ENCODE peak calls at places on chromosomes 5 and 9, in seven cellular contexts. One of them, this sample, is unnamed.

GRCh38 chr9:38008168-38009034 is 60.6 kb downstream of the SHB start:
- DNase-seq in vagina: no peak
- DNase-seq in A549: peak
- DNase-seq in OCI-LY7: peak
- DNase-seq in fibroblast of pulmonary artery: peak
- DNase-seq in epithelial cell of esophagus: peak
- DNase-seq in RWPE2: peak
- DNase-seq in this sample: peak

GRCh38 chr5:74303575-74303974 is 337.0 kb downstream of the ENC1 start:
- DNase-seq in vagina: no peak
- DNase-seq in A549: no peak
- DNase-seq in OCI-LY7: no peak
- DNase-seq in fibroblast of pulmonary artery: peak
- DNase-seq in epithelial cell of esophagus: no peak
- DNase-seq in RWPE2: no peak
- DNase-seq in this sample: no peak

GRCh38 chr9:137402752-137403151 is 20.2 kb downstream of the EXD3 start:
- DNase-seq in vagina: no peak
- DNase-seq in A549: no peak
- DNase-seq in OCI-LY7: no peak
- DNase-seq in fibroblast of pulmonary artery: no peak
- DNase-seq in epithelial cell of esophagus: no peak
- DNase-seq in RWPE2: no peak
- DNase-seq in this sample: no peak

GRCh38 chr9:115615821-115616665 is 498.1 kb upstream of the TNC start:
- DNase-seq in vagina: no peak
- DNase-seq in A549: peak
- DNase-seq in OCI-LY7: no peak
- DNase-seq in fibroblast of pulmonary artery: peak
- DNase-seq in epithelial cell of esophagus: peak
- DNase-seq in RWPE2: no peak
- DNase-seq in this sample: peak

GRCh38 chr5:169183581-169183980 is 117.4 kb downstream of the SLIT3 start:
- DNase-seq in vagina: no peak
- DNase-seq in A549: no peak
- DNase-seq in OCI-LY7: no peak
- DNase-seq in fibroblast of pulmonary artery: no peak
- DNase-seq in epithelial cell of esophagus: no peak
- DNase-seq in RWPE2: no peak
- DNase-seq in this sample: no peak

GRCh38 chr9:82104252-82104651 is 115.7 kb downstream of the SPATA31D1 start:
- DNase-seq in vagina: no peak
- DNase-seq in A549: no peak
- DNase-seq in OCI-LY7: no peak
- DNase-seq in fibroblast of pulmonary artery: no peak
- DNase-seq in epithelial cell of esophagus: no peak
- DNase-seq in RWPE2: no peak
- DNase-seq in this sample: no peak

GRCh38 chr9:81633952-81634421 is 55.4 kb downstream of the TLE1 start:
- DNase-seq in vagina: no peak
- DNase-seq in A549: peak
- DNase-seq in OCI-LY7: no peak
- DNase-seq in fibroblast of pulmonary artery: no peak
- DNase-seq in epithelial cell of esophagus: no peak
- DNase-seq in RWPE2: no peak
- DNase-seq in this sample: no peak

GRCh38 chr9:33329996-33330395 is 39.7 kb downstream of the NFX1 start:
- DNase-seq in vagina: no peak
- DNase-seq in A549: peak
- DNase-seq in OCI-LY7: no peak
- DNase-seq in fibroblast of pulmonary artery: peak
- DNase-seq in epithelial cell of esophagus: peak
- DNase-seq in RWPE2: no peak
- DNase-seq in this sample: peak

GRCh38 chr5:54088081-54088480 is 222.3 kb downstream of the ARL15 start:
- DNase-seq in vagina: no peak
- DNase-seq in A549: no peak
- DNase-seq in OCI-LY7: no peak
- DNase-seq in fibroblast of pulmonary artery: peak
- DNase-seq in epithelial cell of esophagus: no peak
- DNase-seq in RWPE2: no peak
- DNase-seq in this sample: no peak

GRCh38 chr9:31140316-31140715 is 1244.1 kb upstream of the ACO1 start:
- DNase-seq in vagina: no peak
- DNase-seq in A549: peak
- DNase-seq in OCI-LY7: peak
- DNase-seq in fibroblast of pulmonary artery: peak
- DNase-seq in epithelial cell of esophagus: peak
- DNase-seq in RWPE2: no peak
- DNase-seq in this sample: no peak

GRCh38 chr9:3827175-3827574 is 301.4 kb upstream of the RFX3 start:
- DNase-seq in vagina: no peak
- DNase-seq in A549: no peak
- DNase-seq in OCI-LY7: no peak
- DNase-seq in fibroblast of pulmonary artery: no peak
- DNase-seq in epithelial cell of esophagus: peak
- DNase-seq in RWPE2: peak
- DNase-seq in this sample: no peak

GRCh38 chr5:115551415-115551814 is 6.8 kb upstream of the FEM1C start:
- DNase-seq in vagina: no peak
- DNase-seq in A549: peak
- DNase-seq in OCI-LY7: no peak
- DNase-seq in fibroblast of pulmonary artery: peak
- DNase-seq in epithelial cell of esophagus: peak
- DNase-seq in RWPE2: no peak
- DNase-seq in this sample: peak

GRCh38 chr5:63555874-63556273 is 406.4 kb downstream of the HTR1A start:
- DNase-seq in vagina: no peak
- DNase-seq in A549: no peak
- DNase-seq in OCI-LY7: no peak
- DNase-seq in fibroblast of pulmonary artery: no peak
- DNase-seq in epithelial cell of esophagus: peak
- DNase-seq in RWPE2: no peak
- DNase-seq in this sample: no peak

GRCh38 chr9:127130661-127131538 is 8.5 kb upstream of the ANGPTL2 start:
- DNase-seq in vagina: no peak
- DNase-seq in A549: no peak
- DNase-seq in OCI-LY7: no peak
- DNase-seq in fibroblast of pulmonary artery: peak
- DNase-seq in epithelial cell of esophagus: peak
- DNase-seq in RWPE2: no peak
- DNase-seq in this sample: peak

GRCh38 chr9:94934816-94935328 is 208.4 kb downstream of the AOPEP start:
- DNase-seq in vagina: peak
- DNase-seq in A549: no peak
- DNase-seq in OCI-LY7: no peak
- DNase-seq in fibroblast of pulmonary artery: no peak
- DNase-seq in epithelial cell of esophagus: no peak
- DNase-seq in RWPE2: no peak
- DNase-seq in this sample: no peak

GRCh38 chr5:20050262-20050661 is 62.3 kb upstream of the CDH18 start:
- DNase-seq in vagina: no peak
- DNase-seq in A549: no peak
- DNase-seq in OCI-LY7: no peak
- DNase-seq in fibroblast of pulmonary artery: no peak
- DNase-seq in epithelial cell of esophagus: no peak
- DNase-seq in RWPE2: no peak
- DNase-seq in this sample: no peak

GRCh38 chr5:72129730-72130129 is 22.5 kb downstream of the MAP1B start:
- DNase-seq in vagina: no peak
- DNase-seq in A549: no peak
- DNase-seq in OCI-LY7: no peak
- DNase-seq in fibroblast of pulmonary artery: no peak
- DNase-seq in epithelial cell of esophagus: no peak
- DNase-seq in RWPE2: no peak
- DNase-seq in this sample: no peak

GRCh38 chr5:59616413-59616812 is 277.1 kb downstream of the PDE4D start:
- DNase-seq in vagina: no peak
- DNase-seq in A549: no peak
- DNase-seq in OCI-LY7: no peak
- DNase-seq in fibroblast of pulmonary artery: no peak
- DNase-seq in epithelial cell of esophagus: no peak
- DNase-seq in RWPE2: no peak
- DNase-seq in this sample: no peak

GRCh38 chr9:70081120-70081495 is 37.5 kb downstream of the MAMDC2 start:
- DNase-seq in vagina: no peak
- DNase-seq in A549: no peak
- DNase-seq in OCI-LY7: no peak
- DNase-seq in fibroblast of pulmonary artery: no peak
- DNase-seq in epithelial cell of esophagus: peak
- DNase-seq in RWPE2: no peak
- DNase-seq in this sample: peak

GRCh38 chr5:149799119-149799623 is 69.1 kb downstream of the PPARGC1B start:
- DNase-seq in vagina: no peak
- DNase-seq in A549: peak
- DNase-seq in OCI-LY7: no peak
- DNase-seq in fibroblast of pulmonary artery: peak
- DNase-seq in epithelial cell of esophagus: peak
- DNase-seq in RWPE2: no peak
- DNase-seq in this sample: peak

GRCh38 chr9:73154271-73154670 is 2.6 kb downstream of the ANXA1 start:
- DNase-seq in vagina: no peak
- DNase-seq in A549: no peak
- DNase-seq in OCI-LY7: no peak
- DNase-seq in fibroblast of pulmonary artery: no peak
- DNase-seq in epithelial cell of esophagus: no peak
- DNase-seq in RWPE2: no peak
- DNase-seq in this sample: no peak
- H3K4me3 ChIP-seq in vagina: peak
- H3K4me3 ChIP-seq in A549: peak
- H3K4me3 ChIP-seq in OCI-LY7: no peak
- H3K4me3 ChIP-seq in fibroblast of pulmonary artery: peak
- H3K4me3 ChIP-seq in epithelial cell of esophagus: peak
- H3K4me3 ChIP-seq in RWPE2: peak
- H3K4me3 ChIP-seq in this sample: peak

GRCh38 chr5:93621340-93621872 is 38.4 kb downstream of the NR2F1 start:
- DNase-seq in vagina: no peak
- DNase-seq in A549: peak
- DNase-seq in OCI-LY7: no peak
- DNase-seq in fibroblast of pulmonary artery: peak
- DNase-seq in epithelial cell of esophagus: peak
- DNase-seq in RWPE2: peak
- DNase-seq in this sample: peak

GRCh38 chr5:93623153-93623552 is 40.1 kb downstream of the NR2F1 start:
- DNase-seq in vagina: no peak
- DNase-seq in A549: no peak
- DNase-seq in OCI-LY7: no peak
- DNase-seq in fibroblast of pulmonary artery: no peak
- DNase-seq in epithelial cell of esophagus: no peak
- DNase-seq in RWPE2: no peak
- DNase-seq in this sample: no peak

GRCh38 chr5:93622240-93622885 is 39.3 kb downstream of the NR2F1 start:
- DNase-seq in vagina: no peak
- DNase-seq in A549: peak
- DNase-seq in OCI-LY7: peak
- DNase-seq in fibroblast of pulmonary artery: peak
- DNase-seq in epithelial cell of esophagus: peak
- DNase-seq in RWPE2: no peak
- DNase-seq in this sample: peak

DNA sequence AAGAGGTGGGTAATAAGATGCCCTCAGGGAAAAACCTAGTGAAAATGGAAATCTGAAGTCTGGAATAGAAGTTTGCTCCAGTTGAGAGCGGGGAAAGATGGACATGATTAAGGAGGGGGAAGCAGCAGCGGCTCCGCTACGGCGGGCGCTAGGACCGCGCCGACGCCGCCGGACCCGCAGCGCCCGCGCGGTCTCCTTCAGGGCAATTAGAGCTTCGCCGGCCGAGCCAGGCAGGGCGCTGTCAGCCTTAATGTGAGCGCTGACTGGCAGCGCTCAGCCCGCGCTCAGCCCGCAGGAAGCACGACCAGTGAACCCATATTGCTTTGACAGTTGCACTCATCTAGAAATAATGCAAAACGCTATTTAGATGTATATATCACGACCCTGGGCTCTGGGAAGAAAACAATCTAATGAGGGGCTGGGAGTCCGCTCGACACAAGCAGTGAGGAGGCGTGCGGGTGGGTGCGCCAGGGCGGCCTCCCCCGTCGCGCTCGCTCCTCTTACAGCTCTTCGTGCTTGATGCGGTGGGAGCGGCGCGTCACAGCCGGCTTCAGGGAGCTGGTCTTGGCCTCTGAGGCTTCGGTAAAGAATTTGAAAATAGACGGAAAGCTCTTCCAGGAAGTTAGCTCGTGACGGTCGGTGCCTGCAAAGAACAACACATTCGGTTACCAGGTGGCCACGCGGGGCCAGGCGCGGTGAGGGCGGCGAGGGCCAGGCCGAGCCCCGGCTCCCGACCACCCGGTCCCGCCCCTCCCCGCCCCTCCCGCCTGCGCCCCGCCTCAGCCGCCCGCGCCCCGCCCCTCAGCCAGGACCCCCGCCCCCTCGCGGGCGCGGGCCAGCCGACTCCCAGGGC is 37.7 kb downstream of the NR2F1 start:
- DNase-seq in vagina: no peak
- DNase-seq in A549: peak
- DNase-seq in OCI-LY7: peak
- DNase-seq in fibroblast of pulmonary artery: peak
- DNase-seq in epithelial cell of esophagus: peak
- DNase-seq in RWPE2: no peak
- DNase-seq in this sample: peak
- TF ChIP-seq CTCF in vagina: no peak
- TF ChIP-seq CTCF in A549: peak
- TF ChIP-seq CTCF in OCI-LY7: peak
- TF ChIP-seq CTCF in fibroblast of pulmonary artery: peak
- TF ChIP-seq CTCF in epithelial cell of esophagus: peak
- TF ChIP-seq CTCF in RWPE2: peak
- TF ChIP-seq CTCF in this sample: peak

GRCh38 chr5:179794575-179794974 is 789 bp downstream of the LTC4S start:
- DNase-seq in vagina: no peak
- DNase-seq in A549: no peak
- DNase-seq in OCI-LY7: no peak
- DNase-seq in fibroblast of pulmonary artery: no peak
- DNase-seq in epithelial cell of esophagus: no peak
- DNase-seq in RWPE2: no peak
- DNase-seq in this sample: no peak
- H3K4me3 ChIP-seq in vagina: peak
- H3K4me3 ChIP-seq in A549: no peak
- H3K4me3 ChIP-seq in OCI-LY7: peak
- H3K4me3 ChIP-seq in fibroblast of pulmonary artery: peak
- H3K4me3 ChIP-seq in epithelial cell of esophagus: no peak
- H3K4me3 ChIP-seq in RWPE2: no peak
- H3K4me3 ChIP-seq in this sample: no peak

DNA sequence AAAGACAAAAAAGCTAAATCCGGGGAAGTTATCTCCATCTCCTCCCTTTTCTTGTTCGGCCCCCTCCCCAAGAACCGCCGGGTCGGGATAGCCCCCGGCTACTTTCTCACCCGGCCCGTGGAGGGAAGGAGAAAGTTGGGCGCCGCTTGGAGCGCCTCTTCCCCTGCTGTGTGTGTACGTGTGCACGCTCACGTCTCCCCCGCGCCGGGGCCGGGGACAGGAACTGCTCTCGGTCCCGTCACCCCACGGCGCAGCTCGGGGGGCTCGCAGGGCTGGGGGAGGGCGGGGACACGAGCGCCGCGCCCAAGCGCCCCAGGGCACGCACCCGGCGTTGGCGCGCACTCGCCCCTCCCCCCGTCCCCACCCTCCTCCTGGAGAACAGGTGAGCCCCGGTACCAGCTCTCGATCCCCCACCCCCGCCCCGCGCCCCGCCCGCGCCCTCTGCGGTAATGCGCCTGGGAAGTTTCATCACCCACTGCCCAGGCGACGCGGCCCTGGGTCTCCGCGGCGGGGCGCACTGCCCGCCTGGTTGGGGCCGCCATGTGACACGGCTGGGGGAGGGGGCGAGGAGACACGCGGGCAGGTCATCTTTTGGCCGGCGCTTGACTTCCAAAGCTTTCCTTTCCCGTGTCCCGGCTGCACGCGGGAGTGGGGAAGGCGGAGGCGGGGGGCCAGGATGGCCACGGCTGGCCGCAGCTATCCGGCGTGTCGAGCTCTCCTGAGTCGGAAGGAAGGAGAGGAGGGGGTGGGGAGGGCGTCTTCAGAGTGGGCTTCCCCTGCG is 1.3 kb upstream of the STC2 start:
- DNase-seq in vagina: no peak
- DNase-seq in A549: peak
- DNase-seq in OCI-LY7: no peak
- DNase-seq in fibroblast of pulmonary artery: peak
- DNase-seq in epithelial cell of esophagus: peak
- DNase-seq in RWPE2: peak
- DNase-seq in this sample: no peak
- TF ChIP-seq CTCF in vagina: no peak
- TF ChIP-seq CTCF in A549: peak
- TF ChIP-seq CTCF in OCI-LY7: no peak
- TF ChIP-seq CTCF in fibroblast of pulmonary artery: no peak
- TF ChIP-seq CTCF in epithelial cell of esophagus: no peak
- TF ChIP-seq CTCF in RWPE2: peak
- TF ChIP-seq CTCF in this sample: no peak